ENCODE peak calls at places on chromosomes 6 and 20, in ten cellular contexts. C is uterus, I is H9, F is pancreas, G is SK-N-SH, K is tibial artery, O is sigmoid colon, Z is IMR-90, S is gastrocnemius medialis, A is Peyer's patch. M is an unnamed sample. For H3K4me1, the result is how much of the 10 kb centered on the place peaks cover.

GRCh38 chr20:49540696-49541435 is 27.1 kb downstream of the PTGIS start:
- DNase-seq in Z (no peak), S (no peak), I (no peak), G (no peak), K (no peak), A (no peak), C (no peak), O (no peak), F (no peak), M (no peak)

GRCh38 chr20:54467622-54468021 is 7.8 kb upstream of the DOK5 start:
- DNase-seq in I (no peak), S (no peak), C (no peak), A (no peak), G (no peak), Z (no peak), K (no peak), F (no peak), O (no peak), M (no peak)

GRCh38 chr6:3318226-3318625 is 59.5 kb downstream of the PSMG4 start:
- DNase-seq in C (peak), O (peak), A (no peak), Z (no peak), G (no peak), S (no peak), K (no peak), F (no peak), I (no peak), M (no peak)

GRCh38 chr20:32189123-32189410 is 18.5 kb downstream of the PLAGL2 start:
- DNase-seq in Z (no peak), F (no peak), O (no peak), K (no peak), I (no peak), S (no peak), C (no peak), G (no peak), A (no peak), M (no peak)

GRCh38 chr6:110658621-110659211 is 156.6 kb downstream of the CDK19 start:
- DNase-seq in S (no peak), C (no peak), Z (no peak), I (no peak), G (no peak), K (no peak), O (no peak), A (no peak), F (no peak), M (no peak)

GRCh38 chr20:23419995-23420901 is 1.0 kb downstream of the NAPB start:
- DNase-seq in Z (peak), A (peak), G (peak), O (peak), K (no peak), F (peak), C (peak), S (no peak), I (no peak), M (no peak)

GRCh38 chr6:43951063-43951755 is 176.0 kb downstream of the MRPL14 start:
- DNase-seq in S (no peak), A (no peak), O (peak), C (peak), I (peak), Z (no peak), K (no peak), G (peak), F (peak), M (no peak)

GRCh38 chr6:147207351-147207750 is 3.1 kb downstream of the STXBP5 start:
- DNase-seq in F (no peak), S (no peak), K (no peak), I (no peak), Z (no peak), A (no peak), C (no peak), G (no peak), O (no peak), M (no peak)

GRCh38 chr6:25670793-25671513 is 18.9 kb downstream of the SCGN start:
- DNase-seq in G (no peak), F (no peak), O (no peak), S (no peak), K (no peak), A (no peak), Z (no peak), I (no peak), C (no peak), M (no peak)

GRCh38 chr6:106339334-106340029 is 13.9 kb upstream of the ATG5 start:
- DNase-seq in I (peak), O (peak), G (peak), F (no peak), S (no peak), Z (peak), C (peak), K (peak), A (peak), M (no peak)

GRCh38 chr6:83258517-83258916 is 65.4 kb downstream of the RWDD2A start:
- DNase-seq in Z (no peak), O (no peak), C (no peak), I (no peak), K (no peak), S (no peak), G (no peak), F (no peak), A (no peak), M (no peak)

GRCh38 chr6:128208078-128208477 is 307.2 kb upstream of the THEMIS start:
- DNase-seq in F (no peak), K (no peak), I (no peak), S (no peak), A (no peak), C (no peak), Z (peak), O (no peak), G (no peak), M (no peak)

GRCh38 chr6:42368156-42368555 is 83.6 kb downstream of the TRERF1 start:
- DNase-seq in A (no peak), F (no peak), O (no peak), S (no peak), G (no peak), C (no peak), I (no peak), K (no peak), Z (no peak), M (no peak)

GRCh38 chr6:82022614-82023102 is 224.9 kb downstream of the IBTK start:
- DNase-seq in O (no peak), F (no peak), K (no peak), C (no peak), I (no peak), G (no peak), A (no peak), Z (peak), S (no peak), M (no peak)

GRCh38 chr20:38878798-38879197 is 47.4 kb upstream of the FAM83D start:
- DNase-seq in A (peak), Z (peak), K (no peak), O (no peak), S (no peak), C (no peak), F (no peak), G (no peak), I (peak), M (no peak)

GRCh38 chr6:32107447-32107846 is 1.7 kb downstream of the TNXB start:
- DNase-seq in C (no peak), F (no peak), I (no peak), A (no peak), O (no peak), K (no peak), Z (no peak), G (no peak), S (no peak), M (no peak)

GRCh38 chr6:10510592-10511367 is 10.4 kb upstream of the GCNT2 start:
- DNase-seq in K (peak), A (peak), O (peak), Z (peak), S (no peak), F (peak), G (peak), I (peak), C (peak), M (no peak)

GRCh38 chr6:19734061-19734460 is 103.1 kb upstream of the ID4 start:
- DNase-seq in O (no peak), K (no peak), C (no peak), G (no peak), Z (no peak), I (no peak), A (no peak), S (no peak), F (no peak), M (no peak)

GRCh38 chr6:96940322-96940721 is 15.8 kb downstream of the KLHL32 start:
- DNase-seq in S (no peak), K (no peak), O (no peak), C (no peak), F (no peak), A (no peak), Z (no peak), G (no peak), I (no peak), M (no peak)

GRCh38 chr6:40378071-40378724 is 209.0 kb downstream of the LRFN2 start:
- DNase-seq in S (no peak), C (no peak), K (no peak), O (no peak), I (no peak), Z (no peak), F (no peak), G (no peak), A (no peak), M (peak)

GRCh38 chr6:68726992-68727391 is 91.9 kb downstream of the ADGRB3 start:
- DNase-seq in K (no peak), G (no peak), O (no peak), F (no peak), I (no peak), A (no peak), S (no peak), C (no peak), Z (no peak), M (no peak)

GRCh38 chr6:140011537-140011936 is 637.1 kb upstream of the CITED2 start:
- DNase-seq in G (no peak), A (no peak), I (no peak), F (no peak), C (no peak), S (no peak), Z (no peak), O (no peak), K (no peak), M (no peak)

GRCh38 chr6:14095444-14095843 is 22.1 kb upstream of the CD83 start:
- DNase-seq in O (no peak), C (no peak), G (no peak), S (no peak), A (peak), Z (no peak), K (no peak), F (no peak), I (no peak), M (no peak)

GRCh38 chr6:134007077-134007476 is 45.3 kb downstream of the SLC2A12 start:
- DNase-seq in G (no peak), F (peak), Z (no peak), O (no peak), K (no peak), C (no peak), I (no peak), A (no peak), S (no peak), M (no peak)

GRCh38 chr6:160264213-160264612 is 5.6 kb upstream of the SLC22A2 start:
- DNase-seq in Z (no peak), G (no peak), K (no peak), O (no peak), A (no peak), I (no peak), S (no peak), C (no peak), F (no peak), M (no peak)

GRCh38 chr6:168216741-168217140 is 102.8 kb downstream of the DACT2 start:
- DNase-seq in S (no peak), F (no peak), O (no peak), K (no peak), I (no peak), Z (no peak), G (no peak), A (no peak), C (no peak), M (no peak)

GRCh38 chr6:132053523-132053922 is 102.4 kb upstream of the CCN2 start:
- DNase-seq in F (no peak), S (no peak), O (no peak), A (no peak), G (no peak), Z (peak), I (no peak), C (no peak), K (no peak), M (no peak)

GRCh38 chr6:144190051-144190450 is 39.7 kb downstream of the STX11 start:
- DNase-seq in O (no peak), S (no peak), K (no peak), Z (no peak), C (no peak), I (no peak), A (no peak), G (no peak), F (no peak), M (no peak)

GRCh38 chr6:42075159-42075838 is 25.0 kb downstream of the TAF8 start:
- DNase-seq in K (peak), I (peak), F (peak), S (peak), Z (peak), G (peak), A (peak), C (peak), O (peak), M (peak)

GRCh38 chr6:156948807-156949206 is 171.6 kb downstream of the ARID1B start:
- DNase-seq in A (no peak), I (no peak), S (no peak), F (no peak), Z (peak), K (no peak), O (no peak), C (no peak), G (no peak), M (no peak)

GRCh38 chr6:34143884-34144580 is 1.9 kb downstream of the GRM4 start:
- DNase-seq in F (no peak), Z (no peak), I (peak), A (peak), G (peak), S (no peak), O (no peak), K (no peak), C (no peak), M (no peak)

GRCh38 chr6:72974276-72974675 is 251.0 kb downstream of the KHDC1L start:
- DNase-seq in Z (no peak), S (no peak), O (no peak), C (peak), A (no peak), F (no peak), I (no peak), G (no peak), K (no peak), M (no peak)

GRCh38 chr6:115643762-115644161 is 416.9 kb downstream of the FRK start:
- DNase-seq in Z (peak), A (no peak), F (no peak), K (no peak), C (no peak), G (no peak), S (no peak), O (no peak), I (no peak), M (no peak)

GRCh38 chr6:132715204-132715603 is 1.3 kb upstream of the VNN1 start:
- DNase-seq in K (peak), I (peak), A (no peak), Z (peak), S (no peak), O (no peak), C (no peak), F (no peak), G (peak), M (no peak)

GRCh38 chr6:145018027-145018426 is 717.3 kb downstream of the EPM2A start:
- DNase-seq in S (no peak), A (no peak), K (no peak), Z (no peak), I (no peak), F (no peak), C (no peak), O (no peak), G (no peak), M (no peak)

GRCh38 chr6:37103169-37104039 is 66.5 kb upstream of the PIM1 start:
- DNase-seq in F (peak), K (peak), G (peak), A (peak), C (peak), I (peak), Z (no peak), S (peak), O (peak), M (no peak)

GRCh38 chr20:9867196-9867980 is 28.5 kb upstream of the PAK5 start:
- DNase-seq in G (no peak), O (no peak), Z (no peak), I (no peak), F (no peak), K (no peak), C (no peak), A (no peak), S (no peak), M (no peak)

GRCh38 chr6:11043961-11044711 is at the start of gene ELOVL2:
- DNase-seq in A (no peak), K (no peak), F (peak), O (no peak), Z (peak), C (no peak), I (peak), S (no peak), G (peak), M (no peak)

DNA sequence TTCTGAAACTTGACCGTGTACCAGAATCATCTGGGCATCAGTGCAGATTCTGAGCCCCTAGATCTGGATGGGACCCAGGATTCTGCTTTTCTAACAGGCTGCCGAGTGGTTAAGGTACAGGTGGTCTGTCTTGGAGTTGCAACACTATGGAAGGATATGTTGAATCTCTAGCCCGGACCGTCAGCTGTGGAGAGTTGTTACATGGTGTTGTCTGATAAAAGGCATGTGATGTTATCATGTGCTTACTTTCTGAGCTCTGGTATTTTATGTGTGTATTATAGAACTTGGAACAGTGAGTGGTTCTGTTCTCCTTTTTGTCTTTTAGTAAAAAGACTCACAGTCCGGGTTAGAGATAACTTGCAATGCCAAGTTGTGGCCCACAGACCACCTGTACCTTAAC is 123.0 kb downstream of the JARID2 start:
- DNase-seq in O (no peak), G (no peak), S (no peak), Z (no peak), F (no peak), K (no peak), A (no peak), I (no peak), C (no peak), M (no peak)
- H3K4me1 ChIP-seq in O (under half), G (under half), S (half or more), Z (under half), F (under half), K (under half), A (under half), I (under half), C (under half), M (half or more)

DNA sequence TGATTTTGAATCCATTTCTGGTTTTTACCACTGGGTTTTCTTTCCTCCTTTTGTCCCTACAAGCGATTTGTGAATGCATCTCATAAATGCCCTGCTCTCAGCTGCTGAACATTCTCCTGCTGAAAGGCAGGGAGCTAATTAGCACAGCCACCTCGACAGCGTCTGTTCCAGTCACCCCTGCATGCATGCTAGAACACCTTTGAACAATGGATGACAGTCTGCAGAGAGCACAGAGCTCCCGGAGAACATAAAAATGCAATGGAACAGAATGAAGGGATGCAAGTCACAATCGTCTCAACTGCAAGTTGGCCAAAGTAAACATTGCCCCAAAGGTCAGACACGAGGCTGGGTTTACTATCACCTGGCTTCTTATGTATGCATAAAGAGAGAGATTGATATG is 105.8 kb downstream of the SLC35B3 start:
- DNase-seq in G (no peak), F (no peak), A (no peak), K (no peak), S (no peak), I (no peak), O (no peak), Z (no peak), C (no peak), M (no peak)
- H3K4me1 ChIP-seq in G (under half), F (under half), A (under half), K (under half), S (under half), I (under half), O (under half), Z (under half), C (under half), M (under half)

GRCh38 chr6:107495196-107495643 is 5.3 kb downstream of the SOBP start:
- DNase-seq in I (no peak), C (no peak), O (peak), K (no peak), S (no peak), G (no peak), F (no peak), Z (peak), A (no peak), M (peak)

GRCh38 chr6:107493158-107494057 is 3.5 kb downstream of the SOBP start:
- DNase-seq in K (no peak), Z (peak), S (peak), I (no peak), F (no peak), A (no peak), C (no peak), G (no peak), O (no peak), M (no peak)

GRCh38 chr6:107491791-107492674 is 2.1 kb downstream of the SOBP start:
- DNase-seq in I (no peak), F (no peak), G (no peak), S (no peak), Z (peak), O (no peak), C (peak), K (peak), A (no peak), M (peak)

GRCh38 chr6:107496892-107497684 is 7.2 kb downstream of the SOBP start:
- DNase-seq in C (no peak), O (no peak), I (no peak), A (no peak), G (no peak), K (no peak), Z (no peak), F (no peak), S (no peak), M (no peak)

DNA sequence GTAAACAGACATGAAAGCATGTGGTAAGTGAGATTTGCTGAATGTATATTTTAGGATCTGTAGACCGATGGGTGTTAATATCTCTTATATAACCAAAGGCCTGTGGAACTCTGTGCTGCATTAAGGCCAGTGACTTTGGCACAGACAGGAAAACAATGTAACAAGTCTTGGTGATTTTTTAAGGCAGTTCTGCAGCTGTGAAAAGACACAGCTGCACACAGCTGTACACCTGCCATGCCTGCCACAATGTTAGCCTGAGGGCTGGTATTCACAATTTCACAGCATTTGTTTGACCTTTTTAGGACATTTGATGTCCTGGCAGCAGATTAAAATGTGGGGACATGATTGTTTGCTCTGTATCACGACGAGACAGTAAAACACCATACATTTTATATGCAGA is 6.1 kb downstream of the SOBP start:
- DNase-seq in K (no peak), Z (no peak), A (no peak), S (no peak), O (no peak), C (no peak), F (no peak), G (no peak), I (no peak), M (no peak)
- H3K4me1 ChIP-seq in K (under half), Z (under half), A (under half), S (half or more), O (under half), C (under half), F (under half), G (under half), I (under half), M (under half)

GRCh38 chr6:111747791-111748190 is 125.5 kb downstream of the FYN start:
- DNase-seq in C (no peak), F (no peak), A (no peak), I (no peak), G (no peak), K (no peak), S (no peak), O (no peak), Z (no peak), M (no peak)

GRCh38 chr6:111748247-111748647 is 125.0 kb downstream of the FYN start:
- DNase-seq in Z (no peak), O (no peak), K (no peak), A (peak), C (no peak), I (no peak), F (no peak), G (no peak), S (no peak), M (no peak)

GRCh38 chr6:111750753-111751684 is 122.2 kb downstream of the FYN start:
- DNase-seq in O (no peak), K (no peak), G (no peak), F (no peak), Z (peak), S (no peak), A (peak), C (no peak), I (peak), M (no peak)

GRCh38 chr6:111752476-111752875 is 120.8 kb downstream of the FYN start:
- DNase-seq in F (no peak), K (no peak), O (no peak), Z (no peak), S (no peak), G (no peak), A (no peak), C (no peak), I (no peak), M (no peak)

DNA sequence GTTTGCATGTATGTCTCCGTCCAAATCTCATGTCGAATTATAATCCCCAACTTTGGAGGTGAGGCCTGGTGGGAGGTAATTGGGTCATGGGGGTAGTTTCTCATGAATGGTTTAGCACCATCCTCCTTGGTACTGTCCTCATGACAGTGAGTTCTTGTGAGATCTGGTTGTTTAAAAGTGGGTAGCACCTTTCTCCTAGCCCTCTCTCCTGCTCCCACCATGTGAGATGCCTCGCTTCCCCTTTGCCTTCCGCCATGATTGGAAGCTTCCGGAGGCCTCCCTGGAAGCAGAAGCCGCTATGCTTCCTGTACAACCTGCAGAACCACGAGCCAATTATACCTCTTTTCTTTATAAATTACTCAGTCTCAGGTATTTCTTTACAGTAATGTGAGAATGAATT is 123.1 kb downstream of the FYN start:
- DNase-seq in F (no peak), I (no peak), A (no peak), Z (no peak), G (no peak), K (no peak), C (no peak), S (no peak), O (no peak), M (no peak)
- H3K4me1 ChIP-seq in F (under half), I (under half), A (under half), Z (under half), G (under half), K (under half), C (under half), S (under half), O (under half), M (under half)